ENCODE peak calls at places on chromosomes 5 and 9, in seven cellular contexts. One of them, this sample, is unnamed.

GRCh38 chr5:151707566-151707965 is 20.9 kb upstream of the SPARC start:
- DNase-seq in GM13976: no peak
- DNase-seq in AG04450: no peak
- DNase-seq in nephron progenitor cell: no peak
- DNase-seq in coronary artery: no peak
- DNase-seq in astrocyte of the spinal cord: no peak
- DNase-seq in foreskin fibroblast: peak
- DNase-seq in this sample: no peak

GRCh38 chr5:31983851-31984250 is 190.3 kb downstream of the GOLPH3 start:
- DNase-seq in GM13976: no peak
- DNase-seq in AG04450: no peak
- DNase-seq in nephron progenitor cell: no peak
- DNase-seq in coronary artery: no peak
- DNase-seq in astrocyte of the spinal cord: no peak
- DNase-seq in foreskin fibroblast: peak
- DNase-seq in this sample: no peak

GRCh38 chr9:14779566-14780022 is 57.1 kb upstream of the CER1 start:
- DNase-seq in GM13976: no peak
- DNase-seq in AG04450: no peak
- DNase-seq in nephron progenitor cell: no peak
- DNase-seq in coronary artery: no peak
- DNase-seq in astrocyte of the spinal cord: no peak
- DNase-seq in foreskin fibroblast: peak
- DNase-seq in this sample: no peak

GRCh38 chr9:113910036-113910639 is 34.0 kb downstream of the ZNF618 start:
- DNase-seq in GM13976: no peak
- DNase-seq in AG04450: no peak
- DNase-seq in nephron progenitor cell: no peak
- DNase-seq in coronary artery: no peak
- DNase-seq in astrocyte of the spinal cord: no peak
- DNase-seq in foreskin fibroblast: no peak
- DNase-seq in this sample: no peak

GRCh38 chr5:88729476-88730182 is 153.4 kb downstream of the MEF2C start:
- DNase-seq in GM13976: no peak
- DNase-seq in AG04450: peak
- DNase-seq in nephron progenitor cell: peak
- DNase-seq in coronary artery: no peak
- DNase-seq in astrocyte of the spinal cord: peak
- DNase-seq in foreskin fibroblast: peak
- DNase-seq in this sample: no peak

GRCh38 chr5:179301796-179302195 is 43.5 kb downstream of the ADAMTS2 start:
- DNase-seq in GM13976: no peak
- DNase-seq in AG04450: no peak
- DNase-seq in nephron progenitor cell: no peak
- DNase-seq in coronary artery: no peak
- DNase-seq in astrocyte of the spinal cord: no peak
- DNase-seq in foreskin fibroblast: no peak
- DNase-seq in this sample: no peak

GRCh38 chr9:35797311-35798109 is 6.1 kb downstream of the NPR2 start:
- DNase-seq in GM13976: no peak
- DNase-seq in AG04450: no peak
- DNase-seq in nephron progenitor cell: no peak
- DNase-seq in coronary artery: no peak
- DNase-seq in astrocyte of the spinal cord: no peak
- DNase-seq in foreskin fibroblast: no peak
- DNase-seq in this sample: no peak

GRCh38 chr9:114588671-114589526 is 1.3 kb downstream of the ATP6V1G1 start:
- DNase-seq in GM13976: no peak
- DNase-seq in AG04450: no peak
- DNase-seq in nephron progenitor cell: no peak
- DNase-seq in coronary artery: no peak
- DNase-seq in astrocyte of the spinal cord: peak
- DNase-seq in foreskin fibroblast: peak
- DNase-seq in this sample: no peak

GRCh38 chr5:29462261-29462660 is 1731.2 kb upstream of the CDH6 start:
- DNase-seq in GM13976: no peak
- DNase-seq in AG04450: no peak
- DNase-seq in nephron progenitor cell: no peak
- DNase-seq in coronary artery: no peak
- DNase-seq in astrocyte of the spinal cord: no peak
- DNase-seq in foreskin fibroblast: no peak
- DNase-seq in this sample: no peak

GRCh38 chr5:143779506-143779905 is 32.5 kb upstream of the HMHB1 start:
- DNase-seq in GM13976: no peak
- DNase-seq in AG04450: no peak
- DNase-seq in nephron progenitor cell: no peak
- DNase-seq in coronary artery: no peak
- DNase-seq in astrocyte of the spinal cord: no peak
- DNase-seq in foreskin fibroblast: no peak
- DNase-seq in this sample: no peak

GRCh38 chr5:71573611-71574010 is 13.5 kb upstream of the MCCC2 start:
- DNase-seq in GM13976: no peak
- DNase-seq in AG04450: no peak
- DNase-seq in nephron progenitor cell: no peak
- DNase-seq in coronary artery: no peak
- DNase-seq in astrocyte of the spinal cord: no peak
- DNase-seq in foreskin fibroblast: no peak
- DNase-seq in this sample: no peak

GRCh38 chr5:139395844-139396640 is 1.1 kb upstream of the PROB1 start:
- DNase-seq in GM13976: no peak
- DNase-seq in AG04450: no peak
- DNase-seq in nephron progenitor cell: no peak
- DNase-seq in coronary artery: no peak
- DNase-seq in astrocyte of the spinal cord: no peak
- DNase-seq in foreskin fibroblast: peak
- DNase-seq in this sample: no peak

GRCh38 chr9:99497641-99498040 is 275.6 kb downstream of the SEC61B start:
- DNase-seq in GM13976: no peak
- DNase-seq in AG04450: no peak
- DNase-seq in nephron progenitor cell: no peak
- DNase-seq in coronary artery: no peak
- DNase-seq in astrocyte of the spinal cord: no peak
- DNase-seq in foreskin fibroblast: no peak
- DNase-seq in this sample: no peak

GRCh38 chr5:80667384-80667783 is 12.6 kb upstream of the DHFR start:
- DNase-seq in GM13976: no peak
- DNase-seq in AG04450: no peak
- DNase-seq in nephron progenitor cell: no peak
- DNase-seq in coronary artery: no peak
- DNase-seq in astrocyte of the spinal cord: no peak
- DNase-seq in foreskin fibroblast: no peak
- DNase-seq in this sample: no peak

GRCh38 chr9:107636596-107637405 is 147.2 kb upstream of the KLF4 start:
- DNase-seq in GM13976: no peak
- DNase-seq in AG04450: no peak
- DNase-seq in nephron progenitor cell: no peak
- DNase-seq in coronary artery: no peak
- DNase-seq in astrocyte of the spinal cord: no peak
- DNase-seq in foreskin fibroblast: peak
- DNase-seq in this sample: no peak

GRCh38 chr5:109645591-109646236 is 44.0 kb upstream of the MAN2A1 start:
- DNase-seq in GM13976: no peak
- DNase-seq in AG04450: no peak
- DNase-seq in nephron progenitor cell: peak
- DNase-seq in coronary artery: no peak
- DNase-seq in astrocyte of the spinal cord: peak
- DNase-seq in foreskin fibroblast: no peak
- DNase-seq in this sample: no peak

GRCh38 chr9:35912791-35913400 is 3.6 kb downstream of the SPAAR start:
- DNase-seq in GM13976: no peak
- DNase-seq in AG04450: no peak
- DNase-seq in nephron progenitor cell: no peak
- DNase-seq in coronary artery: no peak
- DNase-seq in astrocyte of the spinal cord: no peak
- DNase-seq in foreskin fibroblast: no peak
- DNase-seq in this sample: no peak

GRCh38 chr9:124840300-124840833 is 12.9 kb upstream of the WDR38 start:
- DNase-seq in GM13976: no peak
- DNase-seq in AG04450: no peak
- DNase-seq in nephron progenitor cell: no peak
- DNase-seq in coronary artery: no peak
- DNase-seq in astrocyte of the spinal cord: no peak
- DNase-seq in foreskin fibroblast: no peak
- DNase-seq in this sample: no peak

GRCh38 chr5:144451187-144451973 is 280.7 kb downstream of the KCTD16 start:
- DNase-seq in GM13976: no peak
- DNase-seq in AG04450: no peak
- DNase-seq in nephron progenitor cell: no peak
- DNase-seq in coronary artery: no peak
- DNase-seq in astrocyte of the spinal cord: no peak
- DNase-seq in foreskin fibroblast: no peak
- DNase-seq in this sample: no peak

GRCh38 chr5:174610968-174611367 is 113.4 kb upstream of the MSX2 start:
- DNase-seq in GM13976: no peak
- DNase-seq in AG04450: peak
- DNase-seq in nephron progenitor cell: no peak
- DNase-seq in coronary artery: no peak
- DNase-seq in astrocyte of the spinal cord: no peak
- DNase-seq in foreskin fibroblast: peak
- DNase-seq in this sample: no peak

GRCh38 chr5:180649297-180650039 is at the start of gene FLT4:
- DNase-seq in GM13976: no peak
- DNase-seq in AG04450: no peak
- DNase-seq in nephron progenitor cell: peak
- DNase-seq in coronary artery: no peak
- DNase-seq in astrocyte of the spinal cord: no peak
- DNase-seq in foreskin fibroblast: no peak
- DNase-seq in this sample: peak

GRCh38 chr5:180647941-180648500 is 1.4 kb downstream of the FLT4 start:
- DNase-seq in GM13976: no peak
- DNase-seq in AG04450: no peak
- DNase-seq in nephron progenitor cell: no peak
- DNase-seq in coronary artery: no peak
- DNase-seq in astrocyte of the spinal cord: no peak
- DNase-seq in foreskin fibroblast: no peak
- DNase-seq in this sample: no peak

GRCh38 chr5:180646963-180647305 is 2.5 kb downstream of the FLT4 start:
- DNase-seq in GM13976: no peak
- DNase-seq in AG04450: no peak
- DNase-seq in nephron progenitor cell: no peak
- DNase-seq in coronary artery: no peak
- DNase-seq in astrocyte of the spinal cord: no peak
- DNase-seq in foreskin fibroblast: no peak
- DNase-seq in this sample: no peak

GRCh38 chr5:180647465-180647864 is 1.9 kb downstream of the FLT4 start:
- DNase-seq in GM13976: no peak
- DNase-seq in AG04450: no peak
- DNase-seq in nephron progenitor cell: no peak
- DNase-seq in coronary artery: no peak
- DNase-seq in astrocyte of the spinal cord: no peak
- DNase-seq in foreskin fibroblast: no peak
- DNase-seq in this sample: no peak

DNA sequence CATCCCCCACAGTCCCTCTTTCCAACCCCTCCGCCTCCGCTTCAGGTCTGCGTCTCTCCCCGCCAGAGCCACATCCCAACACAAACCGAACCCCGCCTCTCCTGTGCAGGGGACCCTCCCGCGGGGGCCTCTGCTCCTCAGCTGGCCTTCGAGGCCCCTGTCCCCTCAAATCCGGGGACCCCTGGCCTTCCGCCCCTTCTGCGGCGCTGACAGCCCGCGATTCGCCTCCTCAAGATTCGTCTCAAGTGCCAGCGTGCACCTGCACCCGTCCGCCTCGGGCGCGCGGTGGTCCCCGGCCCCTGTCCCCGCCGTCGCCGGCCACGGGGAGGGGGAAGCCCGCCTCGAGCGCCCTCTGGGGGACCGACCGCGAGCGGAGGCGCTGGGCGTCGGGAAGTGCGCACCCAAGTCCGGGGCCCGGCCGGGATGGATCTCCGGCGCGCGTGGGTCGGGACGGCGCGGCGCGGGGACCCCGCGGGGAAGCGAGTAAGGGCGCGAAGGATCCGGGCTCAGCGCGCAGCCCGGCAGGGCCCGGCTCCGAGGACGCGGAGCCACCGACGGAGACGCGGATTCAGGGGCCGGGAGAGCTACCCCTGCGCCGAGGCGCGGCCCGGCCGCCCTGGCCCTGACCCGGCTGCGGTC is 623 bp downstream of the FLT4 start:
- DNase-seq in GM13976: no peak
- DNase-seq in AG04450: no peak
- DNase-seq in nephron progenitor cell: peak
- DNase-seq in coronary artery: no peak
- DNase-seq in astrocyte of the spinal cord: no peak
- DNase-seq in foreskin fibroblast: no peak
- DNase-seq in this sample: peak
- TF ChIP-seq CTCF in GM13976: no peak
- TF ChIP-seq CTCF in AG04450: no peak
- TF ChIP-seq CTCF in nephron progenitor cell: peak
- TF ChIP-seq CTCF in coronary artery: no peak
- TF ChIP-seq CTCF in astrocyte of the spinal cord: no peak
- TF ChIP-seq CTCF in foreskin fibroblast: no peak
- TF ChIP-seq CTCF in this sample: peak

GRCh38 chr9:126932871-126933321 is 18.3 kb downstream of the RALGPS1 start:
- DNase-seq in GM13976: no peak
- DNase-seq in AG04450: no peak
- DNase-seq in nephron progenitor cell: no peak
- DNase-seq in coronary artery: no peak
- DNase-seq in astrocyte of the spinal cord: no peak
- DNase-seq in foreskin fibroblast: no peak
- DNase-seq in this sample: no peak
- TF ChIP-seq CTCF in GM13976: no peak
- TF ChIP-seq CTCF in AG04450: no peak
- TF ChIP-seq CTCF in nephron progenitor cell: no peak
- TF ChIP-seq CTCF in coronary artery: no peak
- TF ChIP-seq CTCF in astrocyte of the spinal cord: peak
- TF ChIP-seq CTCF in foreskin fibroblast: no peak
- TF ChIP-seq CTCF in this sample: no peak

DNA sequence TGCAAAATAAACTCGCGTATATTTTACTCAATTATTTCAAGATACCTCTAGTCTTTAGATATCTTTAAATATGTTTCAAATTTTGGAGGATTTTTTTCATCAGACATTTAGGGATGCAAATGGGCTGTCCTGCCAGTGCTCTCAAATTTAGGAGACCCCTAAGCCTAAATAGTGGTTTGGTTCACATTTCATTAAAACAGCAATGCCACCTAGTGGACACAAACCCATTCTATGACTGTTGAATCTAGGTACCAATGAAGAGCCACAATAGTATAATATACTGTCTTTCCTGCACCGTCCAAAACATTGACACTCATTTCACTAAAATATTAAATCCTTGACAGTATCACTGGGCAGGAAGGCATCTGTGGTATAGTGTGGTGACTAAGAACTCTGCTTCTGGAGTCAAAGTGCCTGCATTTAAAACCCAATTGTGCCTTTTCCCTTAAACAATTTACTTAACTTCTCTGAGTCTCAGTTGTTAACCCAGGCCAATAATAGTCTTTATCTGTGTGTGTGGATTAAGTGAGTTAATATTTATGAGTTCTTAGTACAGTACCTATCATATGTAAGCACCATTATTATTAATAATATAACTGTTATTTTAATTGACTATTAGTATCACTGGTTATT is 148.0 kb downstream of the RORB start:
- DNase-seq in GM13976: peak
- DNase-seq in AG04450: no peak
- DNase-seq in nephron progenitor cell: peak
- DNase-seq in coronary artery: no peak
- DNase-seq in astrocyte of the spinal cord: peak
- DNase-seq in foreskin fibroblast: peak
- DNase-seq in this sample: no peak
- TF ChIP-seq CTCF in GM13976: peak
- TF ChIP-seq CTCF in AG04450: peak
- TF ChIP-seq CTCF in nephron progenitor cell: peak
- TF ChIP-seq CTCF in coronary artery: no peak
- TF ChIP-seq CTCF in astrocyte of the spinal cord: peak
- TF ChIP-seq CTCF in foreskin fibroblast: peak
- TF ChIP-seq CTCF in this sample: peak

GRCh38 chr5:112097768-112098167 is 321.3 kb downstream of the EPB41L4A start:
- DNase-seq in GM13976: no peak
- DNase-seq in AG04450: no peak
- DNase-seq in nephron progenitor cell: no peak
- DNase-seq in coronary artery: no peak
- DNase-seq in astrocyte of the spinal cord: no peak
- DNase-seq in foreskin fibroblast: no peak
- DNase-seq in this sample: no peak
- TF ChIP-seq CTCF in GM13976: no peak
- TF ChIP-seq CTCF in AG04450: no peak
- TF ChIP-seq CTCF in nephron progenitor cell: no peak
- TF ChIP-seq CTCF in coronary artery: no peak
- TF ChIP-seq CTCF in astrocyte of the spinal cord: no peak
- TF ChIP-seq CTCF in foreskin fibroblast: no peak
- TF ChIP-seq CTCF in this sample: no peak

This sample was measured in D721Med.